ENCODE peak calls at places on chromosome 1, in nine cellular contexts. K is EL; F is activated naive CD8-positive, alpha-beta T cell treated with anti-CD3 and anti-CD28 coated beads, Interleukin-2, amount 10 ng/mL, durations not matched to agents 7 days and 5 days; B is progenitor cell of endocrine pancreas; T is NCI-H1417; J is fibroblast of the conjunctiva; Q is IMR-90; O is uterus; E is activated T-helper 1 cell treated with Interleukin-2 at 50 U/mL for 16 hours. L is an unnamed sample.

GRCh38 chr1:151834239-151834638 is 2.6 kb upstream of the RORC start:
- DNase-seq in Q (no peak), E (no peak), O (no peak), T (no peak), K (no peak), J (no peak), F (no peak), B (no peak), L (no peak)

GRCh38 chr1:96872757-96873156 is 151.2 kb downstream of the PTBP2 start:
- DNase-seq in T (no peak), F (no peak), Q (no peak), B (no peak), K (no peak), E (no peak), O (no peak), J (no peak), L (no peak)

GRCh38 chr1:2510366-2511155 is 15.8 kb downstream of the PANK4 start:
- DNase-seq in Q (no peak), B (no peak), F (no peak), E (no peak), T (no peak), K (no peak), J (no peak), O (no peak), L (no peak)

GRCh38 chr1:167734841-167735240 is 13.1 kb downstream of the MPZL1 start:
- DNase-seq in K (no peak), J (no peak), E (no peak), O (no peak), T (no peak), B (no peak), Q (no peak), F (no peak), L (no peak)

GRCh38 chr1:30982937-30983336 is 74.4 kb upstream of the SDC3 start:
- DNase-seq in E (no peak), F (no peak), T (no peak), B (no peak), K (no peak), J (peak), O (no peak), Q (peak), L (peak)

GRCh38 chr1:48462716-48463285 is 9.2 kb downstream of the SPATA6 start:
- DNase-seq in K (no peak), E (no peak), J (no peak), B (no peak), T (no peak), Q (no peak), O (no peak), F (no peak), L (no peak)

GRCh38 chr1:31828926-31829690 is 13.3 kb upstream of the SPOCD1 start:
- DNase-seq in J (no peak), O (no peak), K (no peak), F (no peak), Q (no peak), B (no peak), T (no peak), E (no peak), L (no peak)

GRCh38 chr1:24491577-24492360 is 10.9 kb upstream of the RCAN3 start:
- DNase-seq in J (no peak), F (no peak), Q (no peak), K (peak), B (no peak), O (no peak), E (no peak), T (no peak), L (no peak)

L was measured in NCI-H69.